ENCODE peak calls at places on chromosomes 1 and 21, in five cellular contexts. One of them, this sample, is unnamed.

GRCh38 chr1:230815277-230815676 is 53.0 kb downstream of the C1orf198 start:
- DNase-seq in H7: no peak
- DNase-seq in psoas muscle: no peak
- DNase-seq in suprapubic skin: no peak
- DNase-seq in cardiac muscle cell: no peak
- DNase-seq in this sample: no peak

GRCh38 chr1:3192359-3192758 is 123.4 kb downstream of the PRDM16 start:
- DNase-seq in H7: no peak
- DNase-seq in psoas muscle: no peak
- DNase-seq in suprapubic skin: no peak
- DNase-seq in cardiac muscle cell: no peak
- DNase-seq in this sample: no peak

GRCh38 chr21:44590311-44590721 is 2.0 kb downstream of the KRTAP10-6 start:
- DNase-seq in H7: no peak
- DNase-seq in psoas muscle: no peak
- DNase-seq in suprapubic skin: no peak
- DNase-seq in cardiac muscle cell: no peak
- DNase-seq in this sample: no peak

GRCh38 chr1:152951711-152952110 is 4.7 kb downstream of the SPRR5 start:
- DNase-seq in H7: no peak
- DNase-seq in psoas muscle: no peak
- DNase-seq in suprapubic skin: no peak
- DNase-seq in cardiac muscle cell: no peak
- DNase-seq in this sample: no peak

GRCh38 chr1:54335396-54336056 is 70.7 kb downstream of the SSBP3 start:
- DNase-seq in H7: no peak
- DNase-seq in psoas muscle: peak
- DNase-seq in suprapubic skin: peak
- DNase-seq in cardiac muscle cell: peak
- DNase-seq in this sample: peak

GRCh38 chr1:236163460-236164153 is 21.3 kb downstream of the GPR137B start:
- DNase-seq in H7: no peak
- DNase-seq in psoas muscle: no peak
- DNase-seq in suprapubic skin: no peak
- DNase-seq in cardiac muscle cell: peak
- DNase-seq in this sample: no peak

GRCh38 chr1:49424782-49425181 is 599.0 kb downstream of the AGBL4 start:
- DNase-seq in H7: no peak
- DNase-seq in psoas muscle: no peak
- DNase-seq in suprapubic skin: no peak
- DNase-seq in cardiac muscle cell: no peak
- DNase-seq in this sample: no peak

GRCh38 chr1:221780175-221780574 is 38.3 kb upstream of the DUSP10 start:
- DNase-seq in H7: no peak
- DNase-seq in psoas muscle: no peak
- DNase-seq in suprapubic skin: no peak
- DNase-seq in cardiac muscle cell: no peak
- DNase-seq in this sample: no peak

GRCh38 chr21:37159053-37159776 is 86.2 kb downstream of the TTC3 start:
- DNase-seq in H7: no peak
- DNase-seq in psoas muscle: no peak
- DNase-seq in suprapubic skin: no peak
- DNase-seq in cardiac muscle cell: no peak
- DNase-seq in this sample: no peak

GRCh38 chr1:222124602-222125001 is 382.7 kb upstream of the DUSP10 start:
- DNase-seq in H7: peak
- DNase-seq in psoas muscle: no peak
- DNase-seq in suprapubic skin: no peak
- DNase-seq in cardiac muscle cell: no peak
- DNase-seq in this sample: no peak

GRCh38 chr1:89274431-89274857 is 1.8 kb upstream of the GBP5 start:
- DNase-seq in H7: no peak
- DNase-seq in psoas muscle: no peak
- DNase-seq in suprapubic skin: no peak
- DNase-seq in cardiac muscle cell: peak
- DNase-seq in this sample: no peak

GRCh38 chr1:221439734-221440436 is 302.0 kb downstream of the DUSP10 start:
- DNase-seq in H7: no peak
- DNase-seq in psoas muscle: no peak
- DNase-seq in suprapubic skin: no peak
- DNase-seq in cardiac muscle cell: peak
- DNase-seq in this sample: no peak

GRCh38 chr21:45204395-45204794 is 83.3 kb downstream of the POFUT2 start:
- DNase-seq in H7: no peak
- DNase-seq in psoas muscle: no peak
- DNase-seq in suprapubic skin: no peak
- DNase-seq in cardiac muscle cell: no peak
- DNase-seq in this sample: no peak

GRCh38 chr1:147825586-147825985 is 65.2 kb upstream of the GJA5 start:
- DNase-seq in H7: no peak
- DNase-seq in psoas muscle: no peak
- DNase-seq in suprapubic skin: no peak
- DNase-seq in cardiac muscle cell: no peak
- DNase-seq in this sample: no peak

GRCh38 chr1:204141131-204141530 is 10.7 kb downstream of the ETNK2 start:
- DNase-seq in H7: no peak
- DNase-seq in psoas muscle: no peak
- DNase-seq in suprapubic skin: no peak
- DNase-seq in cardiac muscle cell: no peak
- DNase-seq in this sample: no peak

GRCh38 chr1:175599212-175599681 is 144.1 kb downstream of the TNR start:
- DNase-seq in H7: peak
- DNase-seq in psoas muscle: no peak
- DNase-seq in suprapubic skin: no peak
- DNase-seq in cardiac muscle cell: peak
- DNase-seq in this sample: no peak

GRCh38 chr1:170520601-170521000 is 11.4 kb upstream of the GORAB start:
- DNase-seq in H7: no peak
- DNase-seq in psoas muscle: no peak
- DNase-seq in suprapubic skin: no peak
- DNase-seq in cardiac muscle cell: no peak
- DNase-seq in this sample: no peak

GRCh38 chr1:41492341-41492848 is 7.9 kb upstream of the EDN2 start:
- DNase-seq in H7: peak
- DNase-seq in psoas muscle: peak
- DNase-seq in suprapubic skin: no peak
- DNase-seq in cardiac muscle cell: no peak
- DNase-seq in this sample: no peak

GRCh38 chr1:44733365-44733764 is 2.4 kb upstream of the RNU5D-1 start:
- DNase-seq in H7: no peak
- DNase-seq in psoas muscle: no peak
- DNase-seq in suprapubic skin: no peak
- DNase-seq in cardiac muscle cell: peak
- DNase-seq in this sample: no peak

GRCh38 chr1:159012495-159012894 is 2.8 kb downstream of the IFI16 start:
- DNase-seq in H7: no peak
- DNase-seq in psoas muscle: no peak
- DNase-seq in suprapubic skin: no peak
- DNase-seq in cardiac muscle cell: peak
- DNase-seq in this sample: no peak

GRCh38 chr1:61157420-61157987 is 75.1 kb downstream of the NFIA start:
- DNase-seq in H7: no peak
- DNase-seq in psoas muscle: no peak
- DNase-seq in suprapubic skin: no peak
- DNase-seq in cardiac muscle cell: peak
- DNase-seq in this sample: no peak

GRCh38 chr1:6392880-6393399 is 627 bp downstream of the ACOT7 start:
- DNase-seq in H7: no peak
- DNase-seq in psoas muscle: no peak
- DNase-seq in suprapubic skin: no peak
- DNase-seq in cardiac muscle cell: no peak
- DNase-seq in this sample: no peak

GRCh38 chr1:229579101-229579651 is 20.7 kb upstream of the ABCB10 start:
- DNase-seq in H7: no peak
- DNase-seq in psoas muscle: no peak
- DNase-seq in suprapubic skin: no peak
- DNase-seq in cardiac muscle cell: peak
- DNase-seq in this sample: no peak

GRCh38 chr1:162062542-162063015 is 6.9 kb upstream of the NOS1AP start:
- DNase-seq in H7: no peak
- DNase-seq in psoas muscle: no peak
- DNase-seq in suprapubic skin: no peak
- DNase-seq in cardiac muscle cell: peak
- DNase-seq in this sample: no peak

GRCh38 chr1:93546162-93546863 is 98.4 kb downstream of the FNBP1L start:
- DNase-seq in H7: no peak
- DNase-seq in psoas muscle: no peak
- DNase-seq in suprapubic skin: no peak
- DNase-seq in cardiac muscle cell: no peak
- DNase-seq in this sample: no peak

GRCh38 chr1:25809929-25810328 is 9.8 kb upstream of the MTFR1L start:
- DNase-seq in H7: peak
- DNase-seq in psoas muscle: no peak
- DNase-seq in suprapubic skin: no peak
- DNase-seq in cardiac muscle cell: no peak
- DNase-seq in this sample: no peak

GRCh38 chr1:228073870-228074545 is 8.5 kb upstream of the ARF1 start:
- DNase-seq in H7: peak
- DNase-seq in psoas muscle: no peak
- DNase-seq in suprapubic skin: peak
- DNase-seq in cardiac muscle cell: peak
- DNase-seq in this sample: no peak